ENCODE peak calls at places on chromosomes 7 and 10, in eight cellular contexts. H, W, U, K, I, D, Y and R are unnamed samples.

GRCh38 chr7:80231719-80232118 is 97.1 kb downstream of the GNAI1 start:
- DNase-seq in I (peak), W (peak), U (no peak), D (no peak), H (peak), K (no peak), Y (no peak), R (no peak)

GRCh38 chr10:127414024-127414423 is 135.1 kb upstream of the NPS start:
- DNase-seq in K (no peak), D (no peak), I (no peak), Y (no peak), W (no peak), H (no peak), U (no peak), R (no peak)

GRCh38 chr10:93746844-93747284 is 10.9 kb upstream of the LGI1 start:
- DNase-seq in Y (no peak), W (peak), K (no peak), D (no peak), H (peak), I (peak), U (no peak), R (no peak)

GRCh38 chr7:77811895-77812685 is 13.5 kb downstream of the PHTF2 start:
- DNase-seq in D (no peak), H (peak), K (no peak), W (peak), U (no peak), I (peak), Y (no peak), R (no peak)

GRCh38 chr10:78819361-78820006 is 249.3 kb upstream of the ZMIZ1 start:
- DNase-seq in W (no peak), I (no peak), D (no peak), H (no peak), Y (no peak), K (no peak), U (no peak), R (no peak)

GRCh38 chr10:28569506-28570159 is 36.7 kb downstream of the WAC start:
- DNase-seq in D (no peak), I (peak), H (peak), K (no peak), Y (no peak), U (no peak), W (peak), R (no peak)

GRCh38 chr10:99432881-99433280 is 2.5 kb upstream of the GOT1 start:
- DNase-seq in Y (no peak), H (no peak), D (no peak), I (no peak), W (no peak), K (no peak), U (no peak), R (no peak)

GRCh38 chr10:125881192-125881591 is at the start of gene DHX32:
- DNase-seq in D (no peak), H (no peak), I (no peak), U (no peak), W (no peak), K (no peak), Y (no peak), R (no peak)

GRCh38 chr10:30557884-30558283 is 71.7 kb downstream of the LYZL2 start:
- DNase-seq in Y (no peak), K (no peak), U (no peak), H (peak), D (no peak), I (no peak), W (peak), R (no peak)

GRCh38 chr7:66013938-66014337 is 31.9 kb upstream of the GUSB start:
- DNase-seq in U (no peak), H (peak), I (peak), K (no peak), D (no peak), W (peak), Y (no peak), R (no peak)